ENCODE peak calls at places on chromosomes 12 and 14, in seven cellular contexts. N is AG09309; U is iris pigment epithelial cell; W is NCI-H1092 treated with DMSO at 0.1 percent for 48 hours; P is stimulated activated CD8-positive, alpha-beta memory T cell treated with anti-CD3 and anti-CD28 coated beads, Interleukin-12 subunit alpha, Interleukin-12 subunit beta, amount 100 ng/mL, for 4 hours; I is LHCN-M2; X is HS-27A. Z is an unnamed sample.

GRCh38 chr14:94093418-94093817 is 12.3 kb downstream of the IFI27L1 start:
- DNase-seq in U (no peak), W (no peak), I (no peak), N (no peak), X (no peak), P (no peak), Z (no peak)

GRCh38 chr14:65414961-65415589 is 2.5 kb downstream of the FUT8 start:
- DNase-seq in P (no peak), I (peak; percentile 38), U (peak; percentile 48), N (no peak), X (no peak), W (peak; percentile 57), Z (peak; percentile 30)

GRCh38 chr14:75440733-75441474 is 13.1 kb downstream of the JDP2 start:
- DNase-seq in X (no peak), I (peak; percentile 25), N (peak; percentile 74), U (peak; percentile 94), W (no peak), P (no peak), Z (no peak)

GRCh38 chr12:124318336-124319020 is 23.6 kb downstream of the RFLNA start:
- DNase-seq in X (no peak), N (no peak), W (no peak), U (no peak), P (no peak), I (no peak), Z (no peak)

GRCh38 chr14:61264022-61264571 is 17.0 kb downstream of the TMEM30B start:
- DNase-seq in W (peak; percentile 91), I (no peak), N (no peak), U (no peak), P (no peak), X (no peak), Z (no peak)

GRCh38 chr12:106138646-106139421 is at the start of gene NUAK1:
- DNase-seq in N (no peak), I (peak; percentile 35), P (peak; percentile 11), U (peak; percentile 31), X (no peak), W (peak; percentile 64), Z (peak; percentile 75)

GRCh38 chr12:4227046-4227445 is 46.5 kb upstream of the CCND2 start:
- DNase-seq in P (no peak), N (no peak), W (no peak), I (no peak), X (no peak), U (no peak), Z (no peak)

GRCh38 chr12:75953312-75953906 is 78.2 kb downstream of the PHLDA1 start:
- DNase-seq in N (peak; percentile 66), I (peak; percentile 72), P (no peak), U (peak; percentile 69), X (no peak), W (peak; percentile 28), Z (no peak)

GRCh38 chr12:109725321-109726105 is 11.9 kb downstream of the FAM222A start:
- DNase-seq in I (no peak), W (no peak), X (no peak), P (no peak), N (no peak), U (no peak), Z (no peak)

GRCh38 chr12:59723520-59723919 is 127.7 kb downstream of the SLC16A7 start:
- DNase-seq in W (no peak), N (no peak), P (no peak), I (no peak), X (no peak), U (peak; percentile 38), Z (no peak)

GRCh38 chr12:118183155-118183554 is 47.2 kb downstream of the PEBP1 start:
- DNase-seq in X (no peak), P (no peak), U (no peak), W (no peak), I (no peak), N (no peak), Z (no peak)

GRCh38 chr14:73814158-73814557 is 37.5 kb upstream of the PTGR2 start:
- DNase-seq in N (no peak), X (no peak), W (no peak), P (no peak), I (no peak), U (no peak), Z (no peak)